ENCODE peak calls at places on chromosomes 5 and 9, in five cellular contexts. A is AG04450; S is kidney glomerular epithelial cell; P is effector memory CD4-positive, alpha-beta T cell; D is activated CD8-positive, alpha-beta memory T cell treated with anti-CD3 and anti-CD28 coated beads for 1 hour. Y is an unnamed sample.

GRCh38 chr9:99259231-99259918 is 37.3 kb downstream of the SEC61B start:
- DNase-seq in A (no peak), S (peak; percentile 64), P (no peak), D (no peak), Y (no peak)

GRCh38 chr9:69900406-69900805 is 79.8 kb downstream of the CFAP95 start:
- DNase-seq in A (no peak), S (no peak), P (no peak), D (no peak), Y (no peak)

GRCh38 chr5:124057161-124057814 is 545.3 kb downstream of the CSNK1G3 start:
- DNase-seq in A (no peak), S (no peak), P (no peak), D (no peak), Y (no peak)

GRCh38 chr9:100111235-100111634 is 12.2 kb downstream of the INVS start:
- DNase-seq in A (peak; percentile 92), S (peak; percentile 32), P (no peak), D (no peak), Y (peak; percentile 92)

GRCh38 chr5:2902186-2902585 is 150.7 kb upstream of the IRX2 start:
- DNase-seq in A (no peak), S (no peak), P (no peak), D (no peak), Y (no peak)

GRCh38 chr9:33906769-33907168 is 89.8 kb downstream of the UBE2R2 start:
- DNase-seq in A (no peak), S (no peak), P (no peak), D (no peak), Y (no peak)

GRCh38 chr5:56489272-56489671 is 256.1 kb upstream of the ANKRD55 start:
- DNase-seq in A (no peak), S (no peak), P (no peak), D (no peak), Y (no peak)

GRCh38 chr9:34426340-34427074 is 31.9 kb downstream of the FAM219A start:
- DNase-seq in A (no peak), S (no peak), P (no peak), D (no peak), Y (no peak)

GRCh38 chr5:122192883-122193496 is 63.6 kb downstream of the ZNF474 start:
- DNase-seq in A (peak; percentile 41), S (peak; percentile 46), P (no peak), D (no peak), Y (peak; percentile 72)

GRCh38 chr9:75134495-75134894 is 46.2 kb downstream of the OSTF1 start:
- DNase-seq in A (no peak), S (no peak), P (no peak), D (no peak), Y (no peak)

GRCh38 chr9:117084221-117084620 is 330.6 kb downstream of the ASTN2 start:
- DNase-seq in A (no peak), S (no peak), P (no peak), D (no peak), Y (no peak)

GRCh38 chr9:31542384-31543055 is 841.9 kb upstream of the ACO1 start:
- DNase-seq in A (no peak), S (peak; percentile 64), P (no peak), D (no peak), Y (no peak)

GRCh38 chr9:127873886-127874285 is 3.6 kb downstream of the AK1 start:
- DNase-seq in A (no peak), S (no peak), P (no peak), D (no peak), Y (no peak)

GRCh38 chr5:176739461-176740051 is 70.8 kb upstream of the UNC5A start:
- DNase-seq in A (no peak), S (no peak), P (no peak), D (no peak), Y (no peak)

GRCh38 chr5:123755587-123756324 is 243.8 kb downstream of the CSNK1G3 start:
- DNase-seq in A (peak; percentile 36), S (peak; percentile 25), P (no peak), D (no peak), Y (peak; percentile 6)

GRCh38 chr5:109630109-109630508 is 59.6 kb upstream of the MAN2A1 start:
- DNase-seq in A (no peak), S (no peak), P (no peak), D (no peak), Y (no peak)

GRCh38 chr9:123757960-123758359 is 172.0 kb downstream of the DENND1A start:
- DNase-seq in A (no peak), S (no peak), P (no peak), D (no peak), Y (no peak)

GRCh38 chr5:172833691-172834569 is at the start of gene ERGIC1:
- DNase-seq in A (no peak), S (peak; percentile 48), P (peak; percentile 57), D (peak; percentile 59), Y (peak; percentile 44)

GRCh38 chr9:107049046-107049824 is 186.3 kb downstream of the ZNF462 start:
- DNase-seq in A (no peak), S (no peak), P (no peak), D (no peak), Y (no peak)

GRCh38 chr9:126869368-126869767 is 8.9 kb downstream of the ZBTB34 start:
- DNase-seq in A (no peak), S (no peak), P (no peak), D (no peak), Y (no peak)

Y was measured in amniotic stem cell.